ENCODE peak calls at places on chromosomes 3 and 15, in ten cellular contexts. N is NT2/D1; G is CD8-positive, alpha-beta T cell; S is DND-41; T is GM23248; Y is mammary epithelial cell; I is adrenal gland; P is colonic mucosa; Z is OCI-LY7; D is lower lobe of right lung. V is an unnamed sample. For H3K4me1, the result is how much of the 10 kb centered on the place peaks cover.

GRCh38 chr15:93720607-93721006 is 510.8 kb upstream of the MCTP2 start:
- DNase-seq in Z (no peak), G (no peak), D (no peak), S (no peak), Y (no peak), P (no peak), N (no peak), I (no peak), T (no peak), V (peak)

GRCh38 chr15:64739216-64739976 is 36.0 kb downstream of the RBPMS2 start:
- DNase-seq in Z (no peak), I (no peak), Y (no peak), G (no peak), N (no peak), S (no peak), T (no peak), D (no peak), P (no peak), V (no peak)

GRCh38 chr3:115968871-115969270 is 345.6 kb downstream of the GAP43 start:
- DNase-seq in Y (no peak), T (no peak), Z (no peak), G (no peak), S (no peak), P (no peak), I (no peak), N (no peak), D (no peak), V (no peak)

GRCh38 chr3:79337798-79338197 is 430.0 kb downstream of the ROBO1 start:
- DNase-seq in N (no peak), D (no peak), P (no peak), T (no peak), G (no peak), S (no peak), I (no peak), Y (no peak), Z (no peak), V (no peak)

GRCh38 chr3:58608648-58609047 is 31.5 kb upstream of the FAM107A start:
- DNase-seq in I (no peak), S (no peak), Y (peak), P (no peak), G (no peak), N (no peak), T (no peak), Z (no peak), D (no peak), V (peak)

GRCh38 chr3:133209871-133210550 is 171.8 kb downstream of the TMEM108 start:
- DNase-seq in Z (no peak), T (peak), N (no peak), P (no peak), I (no peak), G (no peak), Y (no peak), D (no peak), S (no peak), V (no peak)

GRCh38 chr3:44198265-44198956 is 43.3 kb upstream of the TOPAZ1 start:
- DNase-seq in G (peak), D (peak), Y (peak), N (peak), P (peak), S (peak), Z (peak), I (peak), T (peak), V (peak)

GRCh38 chr3:138946554-138947302 is at the start of the genes FOXL2 and FOXL2NB:
- DNase-seq in S (no peak), Z (no peak), G (no peak), D (no peak), T (peak), N (no peak), P (no peak), Y (peak), I (peak), V (peak)

GRCh38 chr3:160885791-160886286 is 129.8 kb downstream of the PPM1L start:
- DNase-seq in N (peak), G (no peak), P (peak), I (peak), S (peak), Y (no peak), T (peak), Z (no peak), D (peak), V (peak)

GRCh38 chr3:72738752-72739520 is 109.3 kb downstream of the SHQ1 start:
- DNase-seq in P (peak), G (peak), I (peak), S (no peak), T (peak), D (peak), Y (no peak), N (no peak), Z (peak), V (peak)

GRCh38 chr3:178198329-178198728 is 337.9 kb upstream of the KCNMB2 start:
- DNase-seq in S (no peak), N (no peak), T (peak), I (no peak), Z (no peak), G (no peak), Y (no peak), P (no peak), D (no peak), V (no peak)

GRCh38 chr3:42666022-42666421 is 12.5 kb downstream of the ZBTB47 start:
- DNase-seq in N (no peak), G (no peak), T (no peak), D (no peak), I (no peak), S (no peak), P (no peak), Z (no peak), Y (no peak), V (no peak)

GRCh38 chr3:15280853-15281532 is 51.4 kb downstream of the SH3BP5 start:
- DNase-seq in P (peak), S (no peak), Y (no peak), I (no peak), G (no peak), N (no peak), D (no peak), Z (no peak), T (no peak), V (no peak)

GRCh38 chr3:183129243-183129642 is 29.9 kb upstream of the MCCC1 start:
- DNase-seq in Z (peak), T (peak), S (no peak), I (no peak), N (no peak), P (no peak), Y (no peak), D (no peak), G (no peak), V (no peak)

GRCh38 chr3:111764645-111765091 is 94.4 kb upstream of the PHLDB2 start:
- DNase-seq in N (no peak), I (no peak), D (no peak), S (no peak), Y (peak), G (no peak), Z (no peak), P (no peak), T (peak), V (no peak)

GRCh38 chr3:149768704-149769103 is 16.4 kb upstream of the COMMD2 start:
- DNase-seq in S (no peak), T (no peak), Z (no peak), N (no peak), P (no peak), Y (no peak), D (no peak), G (no peak), I (no peak), V (no peak)

GRCh38 chr3:59425942-59426341 is 376.1 kb upstream of the CFAP20DC start:
- DNase-seq in G (peak), N (no peak), S (no peak), I (no peak), P (no peak), Y (no peak), D (no peak), Z (peak), T (no peak), V (no peak)

GRCh38 chr3:175526191-175526590 is 667.1 kb downstream of the NAALADL2 start:
- DNase-seq in I (no peak), D (no peak), G (no peak), T (no peak), N (no peak), P (no peak), S (no peak), Y (no peak), Z (no peak), V (no peak)

GRCh38 chr3:127751782-127752181 is 70.5 kb downstream of the MGLL start:
- DNase-seq in Z (no peak), I (no peak), T (no peak), P (no peak), S (no peak), G (no peak), D (no peak), N (no peak), Y (no peak), V (no peak)

GRCh38 chr15:89765694-89766093 is 10.4 kb upstream of the MESP2 start:
- DNase-seq in I (no peak), T (no peak), P (no peak), Y (no peak), Z (no peak), D (no peak), N (no peak), S (no peak), G (no peak), V (no peak)

GRCh38 chr15:66850078-66850991 is 148.3 kb downstream of the SMAD6 start:
- DNase-seq in P (peak), Y (no peak), Z (peak), S (no peak), T (peak), I (peak), D (no peak), G (no peak), N (no peak), V (no peak)

GRCh38 chr3:41681479-41681878 is 280.4 kb downstream of the ULK4 start:
- DNase-seq in S (peak), P (no peak), D (no peak), T (peak), I (no peak), Z (no peak), Y (peak), G (no peak), N (peak), V (no peak)

GRCh38 chr15:25417604-25418003 is 21.2 kb downstream of the UBE3A start:
- DNase-seq in Y (no peak), G (no peak), S (no peak), P (no peak), I (no peak), Z (no peak), T (no peak), D (no peak), N (no peak), V (no peak)

GRCh38 chr3:180947761-180948390 is 35.4 kb downstream of the FXR1 start:
- DNase-seq in Z (peak), T (no peak), G (no peak), S (no peak), I (no peak), P (no peak), Y (no peak), N (no peak), D (no peak), V (no peak)

GRCh38 chr15:27889258-27889657 is 209.9 kb downstream of the OCA2 start:
- DNase-seq in Y (peak), S (no peak), T (no peak), N (no peak), D (no peak), P (no peak), G (no peak), I (no peak), Z (no peak), V (no peak)

GRCh38 chr3:58333206-58334012 is 717 bp downstream of the PXK start:
- DNase-seq in N (no peak), D (peak), I (no peak), Y (no peak), Z (peak), T (peak), P (peak), S (peak), G (peak), V (peak)

GRCh38 chr3:151144756-151145155 is 58.3 kb downstream of the GPR171 start:
- DNase-seq in P (no peak), N (no peak), D (no peak), S (no peak), I (no peak), Y (no peak), Z (no peak), G (no peak), T (no peak), V (no peak)

GRCh38 chr3:128112406-128112968 is 11.1 kb downstream of the RUVBL1 start:
- DNase-seq in P (no peak), S (no peak), T (peak), G (peak), Z (peak), Y (peak), I (peak), D (no peak), N (no peak), V (no peak)

GRCh38 chr3:183252973-183253363 is at the start of gene B3GNT5:
- DNase-seq in P (peak), N (no peak), Z (no peak), G (no peak), T (no peak), I (no peak), D (peak), Y (peak), S (no peak), V (peak)

GRCh38 chr3:143751643-143752178 is 96.6 kb downstream of the SLC9A9 start:
- DNase-seq in Y (no peak), T (no peak), G (peak), I (no peak), N (no peak), P (no peak), D (no peak), S (peak), Z (peak), V (no peak)

GRCh38 chr3:121918779-121919483 is 24.7 kb downstream of the SLC15A2 start:
- DNase-seq in Z (no peak), P (no peak), Y (peak), I (no peak), G (no peak), D (no peak), S (no peak), T (no peak), N (no peak), V (no peak)

GRCh38 chr3:9076985-9077384 is 113.7 kb upstream of the RAD18 start:
- DNase-seq in Z (no peak), D (no peak), Y (no peak), S (no peak), P (no peak), G (no peak), T (no peak), I (no peak), N (no peak), V (no peak)

GRCh38 chr3:130442284-130442683 is 74.7 kb upstream of the COL6A6 start:
- DNase-seq in N (peak), T (no peak), D (no peak), G (no peak), Z (no peak), P (no peak), S (no peak), Y (no peak), I (no peak), V (no peak)

GRCh38 chr3:140954576-140954975 is 12.9 kb downstream of the SLC25A36 start:
- DNase-seq in T (no peak), S (no peak), Y (no peak), I (no peak), N (no peak), D (no peak), P (no peak), G (no peak), Z (no peak), V (no peak)

GRCh38 chr15:32651229-32651837 is 9.8 kb downstream of the SCG5 start:
- DNase-seq in I (peak), P (peak), Y (peak), Z (peak), G (peak), D (peak), T (peak), S (peak), N (no peak), V (peak)

GRCh38 chr15:85562824-85563223 is 182.4 kb downstream of the AKAP13 start:
- DNase-seq in N (no peak), I (no peak), Y (no peak), D (no peak), P (no peak), G (no peak), Z (no peak), T (no peak), S (no peak), V (peak)

GRCh38 chr3:160929595-160929994 is 173.6 kb downstream of the PPM1L start:
- DNase-seq in Z (no peak), P (no peak), Y (no peak), T (peak), N (no peak), G (no peak), I (peak), S (no peak), D (no peak), V (peak)

GRCh38 chr3:139241783-139242182 is 102.0 kb upstream of the MRPS22 start:
- DNase-seq in P (no peak), T (no peak), Y (no peak), S (no peak), N (no peak), I (no peak), G (no peak), D (no peak), Z (no peak), V (no peak)

GRCh38 chr15:36617529-36618196 is 38.2 kb downstream of the CDIN1 start:
- DNase-seq in P (no peak), S (no peak), D (no peak), I (no peak), T (no peak), Y (no peak), G (no peak), Z (peak), N (no peak), V (no peak)
- H3K4me1 ChIP-seq in P (under half), S (under half), D (under half), I (under half), T (under half), Y (under half), G (under half), Z (under half), N (under half), V (under half)

GRCh38 chr15:68315035-68315434 is 37.5 kb downstream of the FEM1B start:
- DNase-seq in N (no peak), P (no peak), I (no peak), S (no peak), G (no peak), D (no peak), T (no peak), Z (no peak), Y (no peak), V (no peak)
- H3K4me1 ChIP-seq in N (under half), P (under half), I (under half), S (under half), G (under half), D (under half), T (under half), Z (under half), Y (under half), V (under half)

GRCh38 chr15:77014137-77015081 is 19.5 kb downstream of the PSTPIP1 start:
- DNase-seq in I (no peak), G (no peak), Z (no peak), D (peak), T (no peak), P (no peak), Y (no peak), S (no peak), N (no peak), V (no peak)

GRCh38 chr15:77015651-77016320 is 20.9 kb downstream of the PSTPIP1 start:
- DNase-seq in N (no peak), P (no peak), I (no peak), T (no peak), Z (no peak), G (no peak), S (no peak), D (no peak), Y (no peak), V (no peak)

GRCh38 chr15:77012868-77013267 is 17.9 kb downstream of the PSTPIP1 start:
- DNase-seq in T (no peak), Y (no peak), Z (no peak), P (no peak), I (no peak), N (no peak), S (no peak), D (no peak), G (peak), V (no peak)

GRCh38 chr15:77012117-77012712 is 17.3 kb downstream of the PSTPIP1 start:
- DNase-seq in Y (no peak), D (no peak), P (no peak), S (no peak), N (no peak), G (no peak), Z (no peak), I (no peak), T (no peak), V (no peak)

GRCh38 chr15:77013786-77014136 is 18.8 kb downstream of the PSTPIP1 start:
- DNase-seq in Y (peak), P (no peak), I (no peak), N (no peak), S (no peak), Z (no peak), G (peak), T (no peak), D (no peak), V (no peak)
- H3K4me1 ChIP-seq in Y (under half), P (under half), I (under half), N (under half), S (under half), Z (under half), G (half or more), T (under half), D (under half), V (under half)

DNA sequence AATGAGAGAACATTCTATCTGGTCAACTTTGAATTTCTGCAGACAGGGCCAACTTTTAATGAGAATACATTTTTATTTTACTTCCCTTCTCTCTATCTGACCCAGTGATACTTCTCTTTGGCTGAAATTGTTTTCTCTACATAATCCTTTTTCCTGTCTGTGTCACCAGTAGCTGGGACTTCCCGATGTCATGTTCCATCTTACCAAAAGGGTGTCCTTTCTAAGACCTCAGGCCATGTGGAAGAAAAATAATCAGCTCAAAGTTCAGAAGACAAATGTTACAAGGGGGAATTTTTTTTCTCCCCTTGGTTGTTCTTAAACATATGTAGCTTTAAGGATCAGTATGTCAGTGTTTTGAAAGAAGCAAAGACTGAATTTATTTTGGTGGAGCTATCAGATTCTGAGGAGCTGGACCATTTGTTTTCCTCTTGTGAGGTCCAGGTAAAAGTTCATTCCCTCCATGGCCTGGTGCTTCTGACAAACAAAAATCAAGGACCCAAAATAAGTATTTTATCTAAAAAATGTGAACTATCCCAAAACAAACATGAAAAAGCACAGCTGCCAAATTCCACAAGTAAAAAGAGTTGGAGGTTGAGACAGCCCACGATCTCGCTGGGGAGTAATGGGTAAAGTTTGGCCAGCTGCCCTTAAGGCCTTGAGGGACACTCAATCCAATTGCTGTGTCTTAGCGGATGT is 859.4 kb upstream of the NR2F2 start:
- DNase-seq in I (peak), G (no peak), D (no peak), S (no peak), P (no peak), Z (no peak), Y (no peak), N (no peak), T (no peak), V (no peak)
- H3K4me1 ChIP-seq in I (under half), G (under half), D (under half), S (under half), P (under half), Z (under half), Y (under half), N (under half), T (under half), V (under half)

GRCh38 chr3:51953445-51953844 is 1.7 kb upstream of the GPR62 start:
- DNase-seq in Z (no peak), I (no peak), S (no peak), T (peak), Y (peak), D (no peak), N (no peak), P (no peak), G (no peak), V (no peak)

GRCh38 chr3:51955175-51955892 is at the start of gene GPR62:
- DNase-seq in N (no peak), I (no peak), S (no peak), P (no peak), Z (no peak), T (no peak), D (no peak), G (no peak), Y (no peak), V (no peak)

GRCh38 chr3:51954120-51954519 is 1.1 kb upstream of the GPR62 start:
- DNase-seq in T (no peak), Y (no peak), I (no peak), D (no peak), Z (no peak), S (no peak), N (no peak), G (no peak), P (no peak), V (no peak)

GRCh38 chr3:51955893-51956770 is 951 bp downstream of the GPR62 start:
- DNase-seq in T (peak), S (no peak), D (no peak), Y (peak), N (no peak), Z (peak), G (peak), I (peak), P (no peak), V (peak)

GRCh38 chr3:51954713-51955112 is 468 bp upstream of the GPR62 start:
- DNase-seq in D (no peak), N (no peak), Z (no peak), P (no peak), T (no peak), G (no peak), I (no peak), S (no peak), Y (no peak), V (no peak)
- H3K4me1 ChIP-seq in D (under half), N (under half), Z (under half), P (under half), T (under half), G (under half), I (under half), S (under half), Y (under half), V (under half)

GRCh38 chr15:73930371-73930770 is 4.1 kb downstream of the LOXL1 start:
- DNase-seq in S (no peak), D (peak), N (no peak), T (peak), P (no peak), Z (no peak), Y (peak), I (no peak), G (no peak), V (peak)
- H3K4me1 ChIP-seq in S (under half), D (under half), N (under half), T (half or more), P (under half), Z (under half), Y (under half), I (under half), G (under half), V (half or more)

DNA sequence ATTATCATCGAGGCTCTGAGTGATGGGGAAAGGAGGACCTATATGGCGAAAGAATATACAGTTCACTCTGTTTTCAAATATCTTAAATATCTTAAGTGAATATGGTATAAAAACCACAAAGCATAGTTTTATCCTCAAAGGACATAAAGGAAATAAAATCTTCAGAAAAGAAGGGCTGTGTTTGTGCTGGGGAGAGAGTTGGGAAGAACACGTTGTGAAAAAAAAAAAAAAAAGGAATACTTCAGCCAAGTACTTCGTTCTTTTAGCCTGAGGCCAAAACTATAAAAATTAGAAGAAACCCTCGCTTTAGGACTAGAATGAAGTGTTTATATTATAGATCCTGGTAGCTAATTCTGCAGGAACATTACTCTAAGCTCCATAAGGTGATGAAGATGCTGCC is 10.1 kb upstream of the TMEM212 start:
- DNase-seq in D (no peak), I (no peak), T (no peak), G (no peak), S (no peak), N (no peak), Z (no peak), P (no peak), Y (no peak), V (no peak)
- H3K4me1 ChIP-seq in D (half or more), I (under half), T (under half), G (under half), S (under half), N (under half), Z (under half), P (under half), Y (under half), V (under half)